ENCODE peak calls at places on chromosome 1, in nine cellular contexts. Z, X, W, M, Y, E, V, K and O are unnamed samples.

GRCh38 chr1:96374076-96374762 is 347.4 kb upstream of the PTBP2 start:
- DNase-seq in Z (no peak), E (no peak), W (peak), K (no peak), X (no peak), V (no peak), Y (no peak), M (no peak), O (no peak)

GRCh38 chr1:236534164-236534651 is 10.4 kb downstream of the LGALS8 start:
- DNase-seq in E (no peak), M (peak), V (no peak), Z (no peak), K (peak), W (peak), Y (no peak), X (no peak), O (no peak)

GRCh38 chr1:240608707-240609106 is 3.2 kb downstream of the GREM2 start:
- DNase-seq in V (no peak), Z (no peak), X (peak), W (no peak), M (no peak), K (peak), E (no peak), Y (peak), O (no peak)

GRCh38 chr1:228374711-228375577 is 31.7 kb downstream of the TRIM11 start:
- DNase-seq in Y (peak), V (peak), K (no peak), W (peak), Z (peak), X (peak), M (no peak), E (no peak), O (no peak)

GRCh38 chr1:14923400-14924011 is 230.0 kb upstream of the TMEM51 start:
- DNase-seq in W (no peak), E (peak), Z (no peak), M (no peak), K (no peak), Y (no peak), V (no peak), X (no peak), O (no peak)

GRCh38 chr1:42137766-42138165 is 15.4 kb upstream of the GUCA2B start:
- DNase-seq in Z (no peak), Y (no peak), M (no peak), V (no peak), X (no peak), K (no peak), E (no peak), W (no peak), O (no peak)

GRCh38 chr1:213273546-213273945 is 222.5 kb downstream of the RPS6KC1 start:
- DNase-seq in K (no peak), M (no peak), Z (no peak), Y (no peak), V (no peak), W (no peak), X (no peak), E (no peak), O (no peak)

GRCh38 chr1:10280442-10281350 is 70.3 kb downstream of the KIF1B start:
- DNase-seq in M (no peak), W (peak), V (no peak), X (no peak), Z (no peak), K (no peak), Y (no peak), E (no peak), O (no peak)

GRCh38 chr1:241518447-241519307 is 878 bp downstream of the FH start:
- DNase-seq in X (no peak), E (no peak), K (peak), W (peak), Z (no peak), V (no peak), M (no peak), Y (peak), O (peak)

GRCh38 chr1:158611916-158612315 is 6.8 kb downstream of the OR10Z1 start:
- DNase-seq in K (no peak), W (no peak), M (no peak), Y (no peak), E (no peak), V (no peak), X (no peak), Z (no peak), O (no peak)

GRCh38 chr1:10796029-10796944 is at the start of gene CASZ1:
- DNase-seq in E (no peak), Y (peak), V (no peak), X (peak), Z (peak), M (peak), W (peak), K (peak), O (no peak)

GRCh38 chr1:39124282-39124681 is 80.2 kb upstream of the MACF1 start:
- DNase-seq in E (no peak), M (no peak), Y (no peak), W (no peak), X (no peak), V (no peak), K (no peak), Z (no peak), O (no peak)

GRCh38 chr1:238226805-238227204 is 336.1 kb upstream of the ZP4 start:
- DNase-seq in Y (no peak), K (no peak), W (no peak), M (no peak), Z (no peak), V (no peak), X (no peak), E (no peak), O (no peak)

GRCh38 chr1:17423781-17424245 is 15.7 kb downstream of the RCC2 start:
- DNase-seq in Y (peak), E (no peak), K (no peak), W (peak), M (no peak), V (no peak), Z (peak), X (no peak), O (no peak)

GRCh38 chr1:89632213-89633102 is 462 bp upstream of the LRRC8C start:
- DNase-seq in Y (peak), X (peak), Z (peak), E (peak), K (peak), W (peak), V (peak), M (peak), O (peak)

GRCh38 chr1:203507227-203507626 is 13.3 kb downstream of the OPTC start:
- DNase-seq in K (no peak), Y (peak), M (no peak), E (no peak), Z (peak), X (no peak), V (no peak), W (peak), O (no peak)

GRCh38 chr1:7117599-7118281 is 332.5 kb downstream of the CAMTA1 start:
- DNase-seq in Y (no peak), E (no peak), K (peak), X (peak), Z (no peak), W (peak), M (peak), V (no peak), O (peak)

GRCh38 chr1:2151252-2151651 is 43.3 kb downstream of the FAAP20 start:
- DNase-seq in K (peak), E (no peak), W (no peak), Z (no peak), X (no peak), M (no peak), Y (no peak), V (peak), O (no peak)
- TF ChIP-seq POLR2A in K (no peak), E (no peak), W (no peak), Z (no peak), X (no peak), M (no peak), Y (no peak), V (no peak), O (no peak)

GRCh38 chr1:183022202-183023145 is 746 bp upstream of the LAMC1 start:
- DNase-seq in E (peak), W (peak), V (peak), M (peak), Y (peak), Z (peak), X (peak), K (peak), O (peak)
- TF ChIP-seq POLR2A in E (peak), W (peak), V (no peak), M (peak), Y (peak), Z (peak), X (peak), K (no peak), O (peak)

GRCh38 chr1:67058761-67059160 is 4.8 kb upstream of the SLC35D1 start:
- DNase-seq in M (no peak), Y (no peak), E (no peak), Z (no peak), W (peak), X (no peak), V (no peak), K (no peak), O (no peak)

GRCh38 chr1:67058242-67058641 is 4.3 kb upstream of the SLC35D1 start:
- DNase-seq in Z (no peak), E (no peak), X (no peak), W (no peak), K (no peak), M (no peak), Y (no peak), V (no peak), O (no peak)

GRCh38 chr1:67053535-67053784 is 488 bp downstream of the SLC35D1 start:
- DNase-seq in X (no peak), E (no peak), Z (peak), Y (no peak), K (no peak), M (peak), W (no peak), V (no peak), O (peak)

GRCh38 chr1:67052741-67053534 is 1.0 kb downstream of the SLC35D1 start:
- DNase-seq in Y (peak), X (peak), K (peak), V (peak), W (peak), M (peak), E (no peak), Z (no peak), O (peak)

DNA sequence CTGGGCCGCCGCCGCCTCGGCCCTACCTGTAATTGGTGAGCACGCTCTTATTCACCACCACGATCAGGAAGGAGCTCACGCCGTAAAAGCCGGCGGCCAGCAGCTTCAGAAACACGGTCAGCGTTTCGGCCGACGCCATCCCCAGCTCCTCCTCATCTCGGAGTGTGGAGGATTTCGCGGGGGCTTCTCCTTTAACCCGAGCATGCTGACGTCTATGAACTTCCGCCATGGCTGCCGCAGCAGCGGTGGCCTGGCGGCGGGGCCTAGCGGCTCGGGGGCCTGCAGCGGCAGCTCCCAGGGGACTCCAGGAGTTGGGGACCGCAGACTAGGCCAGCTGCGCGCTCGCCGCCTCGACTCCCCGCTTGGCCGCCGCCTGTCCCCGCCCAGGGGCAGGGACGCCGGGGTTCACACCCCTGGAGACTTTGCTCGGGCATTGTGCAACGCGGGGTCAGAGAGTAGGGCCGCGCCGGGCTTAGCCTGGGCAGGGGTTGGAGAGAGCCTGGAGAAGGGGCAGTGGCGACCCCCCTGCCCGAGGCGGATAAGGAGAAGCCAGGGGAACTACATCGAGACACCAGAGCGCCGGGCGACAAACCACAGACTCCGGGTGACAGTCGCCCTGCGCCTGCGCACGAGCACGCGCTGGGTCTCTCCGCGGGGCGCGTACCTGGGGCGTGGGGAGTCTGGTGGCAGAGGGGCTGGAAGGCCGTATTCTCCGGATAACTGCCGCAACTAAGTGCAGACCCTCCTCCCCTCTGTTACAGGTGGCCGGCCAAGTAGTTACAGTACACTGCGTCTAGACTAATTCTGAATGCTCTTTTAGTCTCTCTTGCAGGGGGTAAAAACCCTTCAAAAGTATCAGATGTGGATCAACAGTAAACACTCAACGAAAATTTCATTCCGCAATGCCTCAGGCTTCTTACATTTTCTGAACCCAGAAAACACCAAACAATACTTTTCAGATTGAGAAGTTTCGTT is at the start of gene SLC35D1:
- DNase-seq in X (peak), E (peak), Y (peak), W (peak), K (peak), V (peak), Z (peak), M (peak), O (peak)
- TF ChIP-seq POLR2A in X (peak), E (peak), Y (peak), W (peak), K (peak), V (no peak), Z (no peak), M (peak), O (peak)

DNA sequence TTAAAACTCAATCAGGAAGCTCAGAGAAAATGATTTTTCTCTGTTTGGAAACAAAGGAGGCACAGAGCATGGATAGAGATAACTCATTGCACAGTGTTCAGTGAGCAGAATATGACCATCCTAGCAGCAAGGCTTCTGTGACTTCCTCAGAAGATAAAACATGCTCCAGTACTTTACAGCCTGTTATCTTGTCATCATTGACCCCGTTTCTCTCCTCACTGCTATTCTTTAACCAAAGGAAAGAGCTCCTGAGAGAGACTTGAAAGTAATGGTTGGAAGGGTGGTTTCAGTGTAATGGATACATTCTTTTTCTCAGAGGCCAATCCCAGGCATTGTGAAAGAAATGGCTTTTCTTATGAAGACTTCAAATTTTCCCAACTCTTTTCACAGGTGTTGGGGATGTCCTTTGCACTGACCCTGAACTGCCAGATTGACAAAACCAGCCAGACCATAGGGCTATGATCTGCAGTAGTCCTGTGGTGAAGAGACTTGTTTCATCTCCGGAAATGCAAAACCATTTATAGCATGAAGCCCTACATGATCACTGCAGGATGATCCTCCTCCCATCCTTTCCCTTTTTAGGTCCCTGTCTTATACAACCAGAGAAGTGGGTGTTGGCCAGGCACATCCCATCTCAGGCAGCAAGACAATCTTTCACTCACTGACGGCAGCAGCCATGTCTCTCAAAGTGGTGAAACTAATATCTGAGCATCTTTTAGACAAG is 25.9 kb downstream of the CD53 start:
- DNase-seq in V (no peak), X (no peak), Z (no peak), Y (no peak), M (no peak), E (no peak), W (no peak), K (no peak), O (no peak)
- TF ChIP-seq POLR2A in V (no peak), X (no peak), Z (no peak), Y (no peak), M (no peak), E (no peak), W (no peak), K (no peak), O (no peak)

DNA sequence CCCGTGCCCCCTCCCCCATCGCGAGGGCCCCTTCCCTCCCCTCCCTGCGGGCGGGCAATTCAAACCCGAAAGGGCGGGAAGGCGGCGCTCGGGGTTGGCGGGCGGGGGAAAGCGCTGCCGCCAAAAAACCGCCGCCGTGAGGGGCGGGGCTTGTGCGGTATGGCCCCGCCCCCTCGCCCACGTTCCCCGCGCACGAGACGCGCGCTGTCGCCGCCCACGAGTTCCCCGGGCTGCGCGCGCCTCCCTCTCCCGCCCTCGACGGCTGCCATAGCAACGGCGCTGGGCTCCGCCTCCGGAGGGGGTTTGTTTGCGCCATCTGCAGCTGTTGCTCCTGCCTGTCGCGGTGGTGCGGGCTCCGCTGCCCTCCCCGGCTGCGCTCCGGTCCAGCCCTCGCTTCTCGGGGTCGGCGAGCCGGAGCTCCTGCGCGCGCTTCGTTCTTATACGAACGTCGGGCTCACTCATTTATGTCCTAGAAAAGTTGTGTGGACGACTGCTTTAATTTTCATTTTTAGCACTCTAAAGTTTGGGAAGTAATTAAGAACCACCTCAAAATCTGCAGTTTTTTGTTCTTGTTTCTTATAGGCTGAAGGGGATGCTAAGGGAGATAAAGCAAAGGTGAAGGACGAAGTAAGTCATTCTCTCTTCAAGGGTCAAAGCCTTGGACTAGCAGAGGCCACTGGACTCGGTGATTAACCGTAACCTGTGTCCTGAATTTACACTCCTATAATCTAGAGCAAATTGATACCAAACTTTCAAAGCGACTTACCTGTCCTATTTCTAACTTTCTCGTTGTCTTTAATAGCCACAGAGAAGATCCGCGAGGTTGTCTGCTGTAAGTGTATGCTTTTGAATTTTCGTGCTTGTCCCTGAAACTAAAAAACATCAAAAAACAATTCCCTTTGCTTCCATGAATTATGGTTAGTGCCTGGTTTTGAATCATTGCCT is 933 bp downstream of the HMGN2 start:
- DNase-seq in E (peak), M (peak), Z (peak), Y (peak), W (peak), V (peak), K (peak), X (peak), O (peak)
- TF ChIP-seq POLR2A in E (peak), M (no peak), Z (peak), Y (peak), W (no peak), V (no peak), K (no peak), X (no peak), O (peak)